ENCODE peak calls at places on chromosomes 13 and 19, in eight cellular contexts. F is NCI-H1092, I is sciatic nerve, B is T-helper 1 cell, Q is nephron progenitor cell, U is LoVo, J is hepatic stellate cell, S is AG04450. K is an unnamed sample.

GRCh38 chr13:89812856-89813255 is 1534.6 kb upstream of the MIR17HG start:
- DNase-seq in Q (no peak), U (no peak), J (no peak), B (no peak), S (no peak), I (no peak), F (no peak), K (no peak)

GRCh38 chr13:99367106-99367616 is 60.0 kb upstream of the GPR183 start:
- DNase-seq in U (no peak), J (no peak), F (no peak), S (no peak), I (no peak), Q (no peak), B (no peak), K (no peak)

GRCh38 chr19:5109560-5109959 is 140.6 kb downstream of the KDM4B start:
- DNase-seq in B (no peak), F (no peak), J (no peak), U (no peak), Q (no peak), I (no peak), S (no peak), K (no peak)

GRCh38 chr19:31277516-31277915 is 71.7 kb downstream of the TSHZ3 start:
- DNase-seq in J (no peak), B (no peak), F (no peak), S (no peak), I (no peak), Q (no peak), U (no peak), K (no peak)

GRCh38 chr13:50594276-50594970 is 249.1 kb downstream of the DLEU7 start:
- DNase-seq in J (no peak), Q (peak), U (no peak), F (no peak), I (peak), S (no peak), B (peak), K (no peak)

GRCh38 chr13:45238945-45239795 is 38.3 kb upstream of the KCTD4 start:
- DNase-seq in U (no peak), I (no peak), Q (no peak), J (peak), F (no peak), S (no peak), B (no peak), K (no peak)

GRCh38 chr13:97028441-97029299 is 34.4 kb upstream of the OXGR1 start:
- DNase-seq in U (peak), B (peak), I (peak), Q (peak), S (no peak), F (peak), J (peak), K (no peak)

GRCh38 chr13:23724196-23724970 is 154.2 kb downstream of the TNFRSF19 start:
- DNase-seq in J (peak), I (no peak), Q (no peak), U (no peak), B (no peak), F (no peak), S (no peak), K (no peak)

GRCh38 chr19:33236696-33237390 is 11.2 kb upstream of the SLC7A10 start:
- DNase-seq in S (no peak), F (no peak), B (no peak), Q (no peak), J (no peak), I (no peak), U (no peak), K (no peak)

GRCh38 chr19:548841-549830 is 5.3 kb downstream of the GZMM start:
- DNase-seq in J (no peak), B (no peak), Q (no peak), U (no peak), F (no peak), S (no peak), I (no peak), K (no peak)

GRCh38 chr13:33092422-33092987 is 76.3 kb downstream of the KL start:
- DNase-seq in U (no peak), F (no peak), J (no peak), S (no peak), Q (no peak), B (no peak), I (no peak), K (no peak)

GRCh38 chr13:30125422-30126073 is 181.8 kb downstream of the KATNAL1 start:
- DNase-seq in U (no peak), I (no peak), J (peak), S (peak), Q (no peak), F (no peak), B (no peak), K (no peak)

GRCh38 chr13:100108913-100109507 is 20.1 kb downstream of the PCCA start:
- DNase-seq in B (no peak), Q (no peak), I (no peak), S (no peak), F (no peak), U (no peak), J (no peak), K (no peak)

GRCh38 chr19:34325181-34325580 is 39.8 kb upstream of the GPI start:
- DNase-seq in I (no peak), Q (no peak), F (no peak), U (no peak), J (no peak), S (no peak), B (no peak), K (no peak)

GRCh38 chr13:83825676-83826075 is 56.6 kb downstream of the SLITRK1 start:
- DNase-seq in Q (no peak), F (no peak), U (no peak), I (no peak), B (no peak), J (no peak), S (no peak), K (no peak)

GRCh38 chr19:16316506-16316882 is 8.1 kb upstream of the KLF2 start:
- DNase-seq in U (no peak), B (peak), F (no peak), I (no peak), Q (no peak), J (no peak), S (no peak), K (no peak)

GRCh38 chr13:103358245-103358932 is 292.2 kb upstream of the SLC10A2 start:
- DNase-seq in F (no peak), S (no peak), J (no peak), U (no peak), I (no peak), Q (no peak), B (no peak), K (no peak)

GRCh38 chr13:91169641-91170040 is 177.8 kb upstream of the MIR17HG start:
- DNase-seq in B (no peak), I (no peak), U (no peak), J (no peak), S (no peak), Q (no peak), F (no peak), K (no peak)

GRCh38 chr13:102122147-102122546 is 279.7 kb downstream of the FGF14 start:
- DNase-seq in S (no peak), J (no peak), B (no peak), F (no peak), I (no peak), Q (no peak), U (no peak), K (no peak)

GRCh38 chr13:73937420-73937819 is 196.8 kb downstream of the KLF12 start:
- DNase-seq in B (no peak), Q (no peak), U (no peak), I (no peak), S (no peak), J (no peak), F (no peak), K (no peak)

K was measured in RCC 7860.